ENCODE peak calls at places on chromosomes 3 and 15, in eight cellular contexts. U is NCI-H748 treated with DMSO at 0.1 percent for 48 hours; G is KG1; Z is fibroblast of pulmonary artery; O is transverse colon; F is endodermal cell; W is CD8-positive, alpha-beta memory T cell; C is GF-D8. E is an unnamed sample.

GRCh38 chr3:16596352-16597032 is 8.7 kb downstream of the DAZL start:
- DNase-seq in G (no peak), Z (no peak), W (no peak), F (no peak), C (no peak), O (no peak), U (no peak), E (no peak)

GRCh38 chr15:51622269-51623180 is at the start of gene DMXL2:
- DNase-seq in U (peak), C (peak), Z (peak), W (peak), G (peak), F (peak), O (peak), E (peak)

GRCh38 chr3:65177879-65178484 is 490.2 kb upstream of the ADAMTS9 start:
- DNase-seq in C (no peak), O (no peak), F (no peak), U (no peak), W (no peak), G (no peak), Z (peak), E (no peak)

GRCh38 chr3:17580901-17581300 is 161.5 kb downstream of the TBC1D5 start:
- DNase-seq in C (peak), W (no peak), F (no peak), Z (no peak), G (no peak), O (no peak), U (no peak), E (no peak)

GRCh38 chr3:143306419-143306818 is 186.8 kb downstream of the CHST2 start:
- DNase-seq in F (no peak), W (no peak), O (peak), G (no peak), C (no peak), Z (no peak), U (no peak), E (no peak)

GRCh38 chr3:73680696-73681095 is 56.0 kb upstream of the PDZRN3 start:
- DNase-seq in Z (no peak), W (no peak), U (no peak), O (no peak), G (no peak), C (no peak), F (no peak), E (no peak)

GRCh38 chr15:72222433-72222832 is 8.6 kb downstream of the PKM start:
- DNase-seq in U (no peak), W (no peak), C (no peak), G (no peak), F (no peak), O (peak), Z (peak), E (no peak)

GRCh38 chr3:17088017-17088416 is 203.3 kb downstream of the PLCL2 start:
- DNase-seq in F (no peak), U (no peak), C (no peak), W (no peak), O (no peak), G (no peak), Z (no peak), E (no peak)

GRCh38 chr3:110966966-110967663 is 104.5 kb upstream of the NECTIN3 start:
- DNase-seq in F (no peak), Z (no peak), U (no peak), W (no peak), G (no peak), O (no peak), C (no peak), E (no peak)

GRCh38 chr3:11724615-11725339 is 81.1 kb upstream of the VGLL4 start:
- DNase-seq in Z (no peak), O (no peak), F (no peak), C (no peak), W (no peak), G (no peak), U (no peak), E (no peak)

GRCh38 chr15:57542505-57542817 is 49.2 kb upstream of the MYZAP start:
- DNase-seq in G (no peak), Z (no peak), O (no peak), F (no peak), W (no peak), U (no peak), C (no peak), E (no peak)

GRCh38 chr3:177726807-177727206 is 529.5 kb upstream of the TBL1XR1 start:
- DNase-seq in F (no peak), Z (no peak), W (no peak), G (no peak), U (no peak), C (no peak), O (no peak), E (no peak)

GRCh38 chr3:54870423-54870822 is 57.4 kb downstream of the LRTM1 start:
- DNase-seq in G (no peak), C (no peak), U (peak), F (no peak), O (no peak), W (no peak), Z (peak), E (no peak)

GRCh38 chr15:68634531-68634930 is 55.7 kb downstream of the CORO2B start:
- DNase-seq in O (no peak), C (no peak), Z (no peak), W (no peak), G (no peak), U (no peak), F (no peak), E (no peak)

GRCh38 chr15:36688310-36689102 is 109.1 kb downstream of the CDIN1 start:
- DNase-seq in U (no peak), W (no peak), G (no peak), C (no peak), Z (peak), F (no peak), O (no peak), E (no peak)

GRCh38 chr3:73773228-73773627 is 148.5 kb upstream of the PDZRN3 start:
- DNase-seq in U (no peak), G (no peak), C (no peak), O (no peak), F (no peak), Z (no peak), W (no peak), E (no peak)

GRCh38 chr3:69212411-69213160 is 90.2 kb upstream of the LMOD3 start:
- DNase-seq in U (no peak), C (peak), W (no peak), F (no peak), O (no peak), G (peak), Z (peak), E (no peak)

GRCh38 chr15:85865070-85865684 is 70.5 kb upstream of the KLHL25 start:
- DNase-seq in G (no peak), W (no peak), C (no peak), O (peak), Z (peak), U (no peak), F (peak), E (no peak)

GRCh38 chr3:33915796-33916589 is 117.6 kb downstream of the PDCD6IP start:
- DNase-seq in F (peak), G (no peak), C (no peak), W (no peak), Z (peak), O (no peak), U (peak), E (peak)

GRCh38 chr3:13235079-13235478 is 161.8 kb upstream of the IQSEC1 start:
- DNase-seq in G (no peak), U (peak), W (peak), F (no peak), O (no peak), Z (no peak), C (no peak), E (no peak)

GRCh38 chr15:44009056-44009455 is 182.3 kb downstream of the WDR76 start:
- DNase-seq in Z (peak), C (no peak), O (no peak), F (no peak), W (no peak), U (no peak), G (no peak), E (no peak)

GRCh38 chr3:129575987-129576364 is 30.5 kb downstream of the PLXND1 start:
- DNase-seq in O (no peak), F (peak), U (no peak), G (no peak), C (no peak), W (no peak), Z (no peak), E (no peak)

GRCh38 chr3:185807455-185808068 is 17.3 kb downstream of the IGF2BP2 start:
- DNase-seq in C (no peak), W (no peak), O (no peak), U (no peak), G (no peak), Z (peak), F (peak), E (no peak)

E was measured in body of pancreas.